ENCODE peak calls at places on chromosome 1, in ten cellular contexts. S, O, Y, T, H, B, I, P, R and Z are unnamed samples.

GRCh38 chr1:156492013-156492590 is 8.5 kb downstream of the MEF2D start:
- DNase-seq in S (no peak), O (no peak), Y (no peak), T (no peak), H (no peak), B (no peak), I (no peak), P (no peak), R (no peak), Z (no peak)

GRCh38 chr1:155052412-155053400 is 1.6 kb downstream of the ADAM15 start:
- DNase-seq in S (no peak), O (no peak), Y (no peak), T (peak; percentile 55), H (peak; percentile 44), B (peak; percentile 76), I (peak; percentile 79), P (peak; percentile 64), R (no peak), Z (no peak)

GRCh38 chr1:67853704-67854103 is 20.4 kb upstream of the GNG12 start:
- DNase-seq in S (peak; percentile 44), O (peak; percentile 79), Y (no peak), T (no peak), H (peak; percentile 83), B (peak; percentile 57), I (peak; percentile 78), P (peak; percentile 38), R (no peak), Z (no peak)

GRCh38 chr1:109627692-109628399 is 8.2 kb downstream of the AMPD2 start:
- DNase-seq in S (no peak), O (no peak), Y (no peak), T (no peak), H (no peak), B (no peak), I (no peak), P (peak; percentile 8), R (no peak), Z (no peak)

GRCh38 chr1:230307213-230307612 is 118.9 kb downstream of the PGBD5 start:
- DNase-seq in S (no peak), O (no peak), Y (no peak), T (no peak), H (no peak), B (no peak), I (peak; percentile 46), P (no peak), R (no peak), Z (no peak)

GRCh38 chr1:185864331-185864730 is 130.1 kb downstream of the HMCN1 start:
- DNase-seq in S (no peak), O (no peak), Y (no peak), T (peak; percentile 35), H (no peak), B (no peak), I (no peak), P (no peak), R (no peak), Z (no peak)

GRCh38 chr1:233020441-233020840 is 70.0 kb downstream of the NTPCR start:
- DNase-seq in S (no peak), O (peak; percentile 27), Y (no peak), T (no peak), H (peak; percentile 66), B (peak; percentile 25), I (no peak), P (no peak), R (no peak), Z (no peak)

GRCh38 chr1:193589597-193590040 is 403.2 kb upstream of the B3GALT2 start:
- DNase-seq in S (no peak), O (no peak), Y (no peak), T (no peak), H (no peak), B (no peak), I (no peak), P (no peak), R (no peak), Z (no peak)

GRCh38 chr1:91166106-91166712 is 144.4 kb upstream of the ZNF644 start:
- DNase-seq in S (peak; percentile 47), O (peak; percentile 60), Y (peak; percentile 42), T (no peak), H (peak; percentile 71), B (peak; percentile 51), I (peak; percentile 54), P (peak; percentile 46), R (no peak), Z (no peak)

GRCh38 chr1:170663011-170663410 is 920 bp upstream of the PRRX1 start:
- DNase-seq in S (no peak), O (no peak), Y (no peak), T (no peak), H (no peak), B (no peak), I (peak; percentile 46), P (no peak), R (no peak), Z (no peak)

GRCh38 chr1:1206376-1207253 is at the start of gene TNFRSF18:
- DNase-seq in S (no peak), O (peak; percentile 30), Y (no peak), T (peak; percentile 55), H (no peak), B (peak; percentile 20), I (peak; percentile 92), P (peak; percentile 75), R (no peak), Z (peak; percentile 73)

GRCh38 chr1:112576240-112576639 is 42.7 kb downstream of the ST7L start:
- DNase-seq in S (no peak), O (no peak), Y (no peak), T (no peak), H (no peak), B (no peak), I (no peak), P (no peak), R (no peak), Z (no peak)

GRCh38 chr1:211371406-211372105 is 44.9 kb downstream of the TRAF5 start:
- DNase-seq in S (no peak), O (no peak), Y (no peak), T (no peak), H (no peak), B (no peak), I (no peak), P (no peak), R (no peak), Z (no peak)

GRCh38 chr1:97123717-97124446 is 402.3 kb downstream of the PTBP2 start:
- DNase-seq in S (no peak), O (no peak), Y (no peak), T (no peak), H (no peak), B (no peak), I (no peak), P (no peak), R (no peak), Z (no peak)

GRCh38 chr1:27658951-27659496 is 13.0 kb downstream of the IFI6 start:
- DNase-seq in S (no peak), O (no peak), Y (no peak), T (no peak), H (no peak), B (no peak), I (peak; percentile 63), P (peak; percentile 66), R (no peak), Z (no peak)

GRCh38 chr1:178146456-178146855 is 52.6 kb downstream of the RASAL2 start:
- DNase-seq in S (no peak), O (no peak), Y (no peak), T (no peak), H (no peak), B (no peak), I (no peak), P (no peak), R (no peak), Z (no peak)